ENCODE peak calls at places on chromosome 13, in five cellular contexts. One of them, this sample, is unnamed.

GRCh38 chr13:103033999-103034398 is 32.2 kb downstream of the SLC10A2 start:
- DNase-seq in GM04503: no peak
- DNase-seq in WERI-Rb-1: no peak
- DNase-seq in cardiac muscle cell: no peak
- DNase-seq in Right ventricle myocardium superior: no peak
- DNase-seq in this sample: no peak

GRCh38 chr13:105428816-105429215 is 1106.6 kb downstream of the EFNB2 start:
- DNase-seq in WERI-Rb-1: no peak
- DNase-seq in cardiac muscle cell: peak; percentile 11
- DNase-seq in GM04503: no peak
- DNase-seq in Right ventricle myocardium superior: no peak
- DNase-seq in this sample: no peak

GRCh38 chr13:50518791-50519201 is 324.7 kb downstream of the DLEU7 start:
- DNase-seq in GM04503: no peak
- DNase-seq in Right ventricle myocardium superior: no peak
- DNase-seq in cardiac muscle cell: peak; percentile 77
- DNase-seq in WERI-Rb-1: no peak
- DNase-seq in this sample: no peak

GRCh38 chr13:63435668-63436275 is 2020.1 kb upstream of the PCDH20 start:
- DNase-seq in GM04503: peak; percentile 97
- DNase-seq in WERI-Rb-1: no peak
- DNase-seq in Right ventricle myocardium superior: no peak
- DNase-seq in cardiac muscle cell: peak; percentile 97
- DNase-seq in this sample: no peak

GRCh38 chr13:94705081-94705751 is 7.1 kb downstream of the SOX21 start:
- DNase-seq in cardiac muscle cell: no peak
- DNase-seq in Right ventricle myocardium superior: no peak
- DNase-seq in GM04503: no peak
- DNase-seq in WERI-Rb-1: no peak
- DNase-seq in this sample: no peak

GRCh38 chr13:43908156-43909126 is 28.7 kb downstream of the LACC1 start:
- DNase-seq in WERI-Rb-1: no peak
- DNase-seq in GM04503: no peak
- DNase-seq in cardiac muscle cell: peak; percentile 77
- DNase-seq in Right ventricle myocardium superior: no peak
- DNase-seq in this sample: no peak

GRCh38 chr13:27383104-27383921 is 41.1 kb upstream of the GTF3A start:
- DNase-seq in GM04503: no peak
- DNase-seq in cardiac muscle cell: no peak
- DNase-seq in WERI-Rb-1: no peak
- DNase-seq in Right ventricle myocardium superior: no peak
- DNase-seq in this sample: no peak

GRCh38 chr13:44013666-44014291 is 134.1 kb downstream of the LACC1 start:
- DNase-seq in Right ventricle myocardium superior: no peak
- DNase-seq in GM04503: peak; percentile 33
- DNase-seq in WERI-Rb-1: no peak
- DNase-seq in cardiac muscle cell: peak; percentile 50
- DNase-seq in this sample: peak; percentile 17

GRCh38 chr13:30963794-30964193 is 31.3 kb downstream of the TEX26 start:
- DNase-seq in GM04503: no peak
- DNase-seq in WERI-Rb-1: no peak
- DNase-seq in cardiac muscle cell: peak; percentile 65
- DNase-seq in Right ventricle myocardium superior: no peak
- DNase-seq in this sample: no peak

GRCh38 chr13:80274643-80275042 is 66.3 kb downstream of the SPRY2 start:
- DNase-seq in cardiac muscle cell: no peak
- DNase-seq in Right ventricle myocardium superior: no peak
- DNase-seq in GM04503: no peak
- DNase-seq in WERI-Rb-1: no peak
- DNase-seq in this sample: no peak

GRCh38 chr13:99908129-99908805 is 63.3 kb downstream of the ZIC5 start:
- DNase-seq in cardiac muscle cell: no peak
- DNase-seq in GM04503: no peak
- DNase-seq in WERI-Rb-1: no peak
- DNase-seq in Right ventricle myocardium superior: no peak
- DNase-seq in this sample: no peak

This sample was measured in heart right ventricle.